ENCODE peak calls at places on chromosomes 7 and 10, in eight cellular contexts. U is naive thymus-derived CD4-positive, alpha-beta T cell; S is Panc1; Q is PC-3; V is SJSA1; C is breast epithelium; H is CD4-positive, CD25-positive, alpha-beta regulatory T cell; W is A549. L is an unnamed sample. For H3K4me1, the result is how much of the 10 kb centered on the place peaks cover.

GRCh38 chr10:114504769-114505579 is 100.7 kb upstream of the AFAP1L2 start:
- DNase-seq in V (no peak), S (no peak), C (peak), U (no peak), H (no peak), W (peak), Q (peak), L (no peak)

GRCh38 chr7:92246363-92247101 is 758 bp downstream of the ANKIB1 start:
- DNase-seq in Q (peak), U (no peak), S (no peak), V (peak), W (peak), H (peak), C (no peak), L (peak)

GRCh38 chr10:85043207-85043606 is 714.8 kb downstream of the CCSER2 start:
- DNase-seq in W (no peak), V (no peak), U (no peak), S (no peak), Q (no peak), C (no peak), H (no peak), L (no peak)

GRCh38 chr7:137656850-137657232 is 189.9 kb downstream of the DGKI start:
- DNase-seq in U (no peak), H (no peak), S (no peak), W (no peak), C (no peak), Q (no peak), V (no peak), L (no peak)

GRCh38 chr7:1537631-1538412 is 7.3 kb downstream of the MAFK start:
- DNase-seq in V (peak), W (peak), S (no peak), H (no peak), U (no peak), Q (peak), C (peak), L (peak)

GRCh38 chr7:134811798-134812197 is 32.4 kb downstream of the CALD1 start:
- DNase-seq in H (no peak), C (no peak), W (no peak), V (no peak), S (no peak), Q (no peak), U (no peak), L (no peak)

GRCh38 chr7:84372155-84372621 is 177.6 kb upstream of the SEMA3A start:
- DNase-seq in W (no peak), S (no peak), Q (peak), C (no peak), H (no peak), V (peak), U (no peak), L (no peak)

GRCh38 chr7:91135703-91136102 is 128.5 kb upstream of the FZD1 start:
- DNase-seq in S (no peak), U (no peak), V (no peak), W (no peak), H (no peak), Q (peak), C (no peak), L (no peak)

GRCh38 chr10:71729023-71729649 is 9.6 kb upstream of the C10orf105 start:
- DNase-seq in S (no peak), U (no peak), C (no peak), H (no peak), W (peak), Q (peak), V (no peak), L (peak)

GRCh38 chr10:124092270-124093075 is 925 bp downstream of the CHST15 start:
- DNase-seq in Q (peak), H (no peak), W (peak), U (peak), C (peak), V (no peak), S (no peak), L (peak)

GRCh38 chr10:62795750-62796149 is 8.8 kb upstream of the ADO start:
- DNase-seq in U (no peak), S (no peak), W (no peak), V (no peak), H (no peak), C (no peak), Q (no peak), L (no peak)

GRCh38 chr7:38321515-38321944 is 48.1 kb upstream of the TARP start:
- DNase-seq in W (no peak), U (no peak), S (no peak), C (no peak), V (no peak), H (no peak), Q (peak), L (peak)

GRCh38 chr10:119143657-119144056 is 21.9 kb downstream of the SFXN4 start:
- DNase-seq in C (no peak), U (no peak), Q (no peak), S (no peak), H (no peak), V (no peak), W (no peak), L (no peak)

GRCh38 chr10:86047588-86047987 is 319.0 kb downstream of the GRID1 start:
- DNase-seq in V (no peak), U (no peak), C (no peak), H (peak), Q (no peak), S (no peak), W (no peak), L (no peak)

GRCh38 chr7:105837765-105838241 is 38.6 kb downstream of the ATXN7L1 start:
- DNase-seq in V (no peak), W (no peak), S (no peak), Q (no peak), H (no peak), U (no peak), C (no peak), L (peak)

GRCh38 chr7:85030893-85031292 is 156.0 kb downstream of the SEMA3D start:
- DNase-seq in U (no peak), H (no peak), W (peak), Q (peak), C (no peak), V (no peak), S (no peak), L (no peak)

GRCh38 chr7:51015581-51015980 is 232.9 kb upstream of the GRB10 start:
- DNase-seq in C (no peak), S (no peak), H (no peak), U (no peak), W (no peak), V (no peak), Q (no peak), L (no peak)

GRCh38 chr10:86876748-86877147 is 80.7 kb downstream of the MMRN2 start:
- DNase-seq in U (no peak), V (no peak), Q (no peak), H (peak), W (no peak), S (no peak), C (no peak), L (no peak)

GRCh38 chr7:114952296-114952695 is 30.4 kb downstream of the MDFIC start:
- DNase-seq in Q (no peak), V (no peak), C (no peak), U (no peak), S (no peak), W (no peak), H (no peak), L (no peak)

GRCh38 chr7:9796241-9796640 is 1177.4 kb upstream of the PHF14 start:
- DNase-seq in C (no peak), U (no peak), V (no peak), S (no peak), H (no peak), Q (no peak), W (no peak), L (no peak)

GRCh38 chr10:87559392-87559791 is 54.7 kb downstream of the MINPP1 start:
- DNase-seq in Q (no peak), H (no peak), S (no peak), U (no peak), C (no peak), W (no peak), V (no peak), L (no peak)

GRCh38 chr7:112990619-112991018 is 96.0 kb downstream of the GPR85 start:
- DNase-seq in W (no peak), H (no peak), Q (peak), S (no peak), C (no peak), V (no peak), U (no peak), L (no peak)

GRCh38 chr10:78535716-78536218 is 502.1 kb downstream of the RPS24 start:
- DNase-seq in S (no peak), U (no peak), W (no peak), Q (no peak), V (no peak), H (no peak), C (no peak), L (no peak)

GRCh38 chr7:143321734-143322133 is 5.8 kb downstream of the CLCN1 start:
- DNase-seq in Q (peak), V (no peak), C (no peak), H (no peak), S (no peak), U (no peak), W (peak), L (peak)

GRCh38 chr7:123460616-123461015 is 73.8 kb downstream of the IQUB start:
- DNase-seq in H (no peak), Q (peak), U (no peak), W (peak), S (no peak), V (peak), C (no peak), L (no peak)

GRCh38 chr10:46539596-46540411 is 16.7 kb downstream of the GPRIN2 start:
- DNase-seq in W (peak), H (no peak), V (peak), C (no peak), Q (no peak), U (no peak), S (no peak), L (peak)
- H3K4me1 ChIP-seq in W (half or more), H (under half), V (half or more), C (under half), Q (under half), U (under half), S (under half), L (under half)

GRCh38 chr10:4205113-4205512 is 420.1 kb upstream of the KLF6 start:
- DNase-seq in H (no peak), V (no peak), Q (no peak), C (no peak), S (no peak), W (no peak), U (no peak), L (no peak)
- H3K4me1 ChIP-seq in H (under half), V (under half), Q (under half), C (under half), S (under half), W (under half), U (under half), L (under half)

GRCh38 chr10:92845926-92846325 is 2.4 kb upstream of the EXOC6 start:
- DNase-seq in V (no peak), C (no peak), W (no peak), H (no peak), S (no peak), U (no peak), Q (no peak), L (no peak)
- H3K4me1 ChIP-seq in V (under half), C (under half), W (under half), H (under half), S (under half), U (under half), Q (under half), L (under half)

GRCh38 chr10:93437946-93438795 is 44.0 kb downstream of the MYOF start:
- DNase-seq in H (no peak), V (peak), W (peak), S (no peak), U (no peak), Q (no peak), C (no peak), L (no peak)

GRCh38 chr10:93435621-93436385 is 46.3 kb downstream of the MYOF start:
- DNase-seq in Q (no peak), V (no peak), U (no peak), W (peak), S (no peak), H (no peak), C (no peak), L (no peak)

GRCh38 chr10:93435061-93435491 is 47.1 kb downstream of the MYOF start:
- DNase-seq in H (no peak), C (no peak), U (no peak), Q (no peak), W (no peak), S (no peak), V (no peak), L (no peak)

GRCh38 chr10:93437000-93437945 is 44.9 kb downstream of the MYOF start:
- DNase-seq in U (no peak), V (peak), C (peak), Q (peak), S (peak), H (no peak), W (peak), L (peak)

GRCh38 chr10:93436577-93436976 is 45.6 kb downstream of the MYOF start:
- DNase-seq in Q (peak), H (no peak), U (no peak), V (peak), W (peak), S (no peak), C (peak), L (no peak)
- H3K4me1 ChIP-seq in Q (under half), H (under half), U (under half), V (half or more), W (half or more), S (half or more), C (under half), L (half or more)

DNA sequence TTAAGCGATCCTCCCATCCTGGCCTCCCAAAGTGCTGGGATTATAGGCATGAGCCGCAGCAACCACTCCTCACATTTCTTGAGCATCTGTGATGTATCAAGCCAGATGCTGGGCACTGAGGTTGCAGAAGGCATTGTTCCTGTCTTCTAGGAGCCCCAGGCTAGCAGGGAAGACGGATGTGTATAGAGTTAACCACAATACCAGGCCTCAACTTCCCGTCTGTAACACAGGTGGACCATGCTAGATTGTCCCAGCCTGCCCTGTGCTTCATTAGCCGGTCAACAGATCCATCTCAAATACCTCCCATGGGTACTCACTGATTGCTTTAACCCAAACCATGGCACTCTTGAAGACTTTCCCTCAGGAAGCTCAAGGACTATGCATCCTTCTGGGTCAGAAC is 1.8 kb upstream of the CLDN4 start:
- DNase-seq in V (no peak), S (no peak), Q (no peak), W (no peak), C (no peak), U (no peak), H (no peak), L (no peak)
- H3K4me1 ChIP-seq in V (under half), S (under half), Q (half or more), W (half or more), C (under half), U (under half), H (under half), L (under half)

L was measured in lower lobe of right lung.